ENCODE peak calls at places on chromosomes 11 and 22, in five cellular contexts. One of them, this sample, is unnamed.

GRCh38 chr11:118144301-118144701 is 8.3 kb downstream of the SCN4B start:
- DNase-seq in IMR-90: no peak
- DNase-seq in H9: no peak
- DNase-seq in neuronal stem cell: no peak
- DNase-seq in mesendoderm: no peak
- DNase-seq in this sample: no peak

GRCh38 chr11:102846292-102846691 is 2.9 kb upstream of the MMP3 start:
- DNase-seq in neuronal stem cell: no peak
- DNase-seq in H9: no peak
- DNase-seq in IMR-90: peak; percentile 16
- DNase-seq in mesendoderm: no peak
- DNase-seq in this sample: peak; percentile 33

GRCh38 chr22:49863936-49864335 is 10.3 kb downstream of the ZBED4 start:
- DNase-seq in H9: no peak
- DNase-seq in mesendoderm: no peak
- DNase-seq in neuronal stem cell: no peak
- DNase-seq in IMR-90: no peak
- DNase-seq in this sample: no peak

GRCh38 chr11:128926437-128927107 is 16.1 kb downstream of the TP53AIP1 start:
- DNase-seq in neuronal stem cell: no peak
- DNase-seq in IMR-90: no peak
- DNase-seq in mesendoderm: no peak
- DNase-seq in H9: no peak
- DNase-seq in this sample: no peak

GRCh38 chr11:61536676-61537270 is 28.2 kb downstream of the LRRC10B start:
- DNase-seq in neuronal stem cell: no peak
- DNase-seq in mesendoderm: peak; percentile 35
- DNase-seq in H9: no peak
- DNase-seq in IMR-90: no peak
- DNase-seq in this sample: peak; percentile 16

GRCh38 chr11:5225480-5225871 is 1.4 kb downstream of the HBB start:
- DNase-seq in mesendoderm: no peak
- DNase-seq in H9: no peak
- DNase-seq in neuronal stem cell: no peak
- DNase-seq in IMR-90: no peak
- DNase-seq in this sample: no peak

GRCh38 chr11:82802710-82803109 is 69.0 kb upstream of the FAM181B start:
- DNase-seq in IMR-90: no peak
- DNase-seq in neuronal stem cell: no peak
- DNase-seq in mesendoderm: no peak
- DNase-seq in H9: no peak
- DNase-seq in this sample: no peak

GRCh38 chr11:134361661-134362060 is 29.9 kb downstream of the GLB1L2 start:
- DNase-seq in IMR-90: no peak
- DNase-seq in neuronal stem cell: no peak
- DNase-seq in mesendoderm: no peak
- DNase-seq in H9: no peak
- DNase-seq in this sample: no peak

GRCh38 chr11:118441770-118442169 is 5.5 kb downstream of the KMT2A start:
- DNase-seq in IMR-90: no peak
- DNase-seq in mesendoderm: no peak
- DNase-seq in neuronal stem cell: no peak
- DNase-seq in H9: no peak
- DNase-seq in this sample: no peak

GRCh38 chr22:44668190-44668885 is 33.7 kb upstream of the PRR5 start:
- DNase-seq in neuronal stem cell: peak; percentile 55
- DNase-seq in H9: peak; percentile 70
- DNase-seq in IMR-90: no peak
- DNase-seq in mesendoderm: no peak
- DNase-seq in this sample: no peak

GRCh38 chr11:134530826-134531225 is 118.8 kb upstream of the B3GAT1 start:
- DNase-seq in H9: peak; percentile 18
- DNase-seq in mesendoderm: no peak
- DNase-seq in neuronal stem cell: no peak
- DNase-seq in IMR-90: no peak
- DNase-seq in this sample: no peak

GRCh38 chr11:33307984-33308383 is 50.8 kb downstream of the HIPK3 start:
- DNase-seq in H9: no peak
- DNase-seq in neuronal stem cell: no peak
- DNase-seq in mesendoderm: no peak
- DNase-seq in IMR-90: no peak
- DNase-seq in this sample: no peak

GRCh38 chr11:114160884-114161283 is 101.4 kb downstream of the ZBTB16 start:
- DNase-seq in IMR-90: no peak
- DNase-seq in neuronal stem cell: no peak
- DNase-seq in H9: no peak
- DNase-seq in mesendoderm: no peak
- DNase-seq in this sample: no peak

GRCh38 chr11:134558258-134558835 is 146.3 kb upstream of the B3GAT1 start:
- DNase-seq in IMR-90: no peak
- DNase-seq in mesendoderm: no peak
- DNase-seq in H9: no peak
- DNase-seq in neuronal stem cell: no peak
- DNase-seq in this sample: no peak

GRCh38 chr11:18771266-18772035 is 20.1 kb downstream of the PTPN5 start:
- DNase-seq in mesendoderm: no peak
- DNase-seq in IMR-90: no peak
- DNase-seq in neuronal stem cell: no peak
- DNase-seq in H9: no peak
- DNase-seq in this sample: peak; percentile 14

GRCh38 chr11:118434123-118434552 is 2.2 kb upstream of the KMT2A start:
- DNase-seq in mesendoderm: no peak
- DNase-seq in H9: no peak
- DNase-seq in IMR-90: peak; percentile 48
- DNase-seq in neuronal stem cell: no peak
- DNase-seq in this sample: no peak

GRCh38 chr11:72393303-72393702 is 41.0 kb downstream of the CLPB start:
- DNase-seq in mesendoderm: no peak
- DNase-seq in H9: no peak
- DNase-seq in IMR-90: no peak
- DNase-seq in neuronal stem cell: no peak
- DNase-seq in this sample: no peak

GRCh38 chr11:43518407-43519165 is 159.9 kb downstream of the TTC17 start:
- DNase-seq in neuronal stem cell: no peak
- DNase-seq in H9: no peak
- DNase-seq in mesendoderm: no peak
- DNase-seq in IMR-90: peak; percentile 34
- DNase-seq in this sample: no peak

GRCh38 chr11:112113539-112114457 is 27.1 kb downstream of the SDHD start:
- DNase-seq in H9: no peak
- DNase-seq in IMR-90: peak; percentile 69
- DNase-seq in neuronal stem cell: peak; percentile 15
- DNase-seq in mesendoderm: peak; percentile 76
- DNase-seq in this sample: peak; percentile 73

GRCh38 chr11:65870706-65871681 is 1.6 kb downstream of the EFEMP2 start:
- DNase-seq in neuronal stem cell: no peak
- DNase-seq in H9: no peak
- DNase-seq in mesendoderm: no peak
- DNase-seq in IMR-90: no peak
- DNase-seq in this sample: no peak

GRCh38 chr11:123033895-123034294 is 28.0 kb downstream of the HSPA8 start:
- DNase-seq in H9: peak; percentile 39
- DNase-seq in IMR-90: no peak
- DNase-seq in neuronal stem cell: no peak
- DNase-seq in mesendoderm: no peak
- DNase-seq in this sample: peak; percentile 22

GRCh38 chr11:128336203-128336602 is 251.2 kb downstream of the ETS1 start:
- DNase-seq in mesendoderm: peak; percentile 27
- DNase-seq in H9: no peak
- DNase-seq in neuronal stem cell: no peak
- DNase-seq in IMR-90: peak; percentile 82
- DNase-seq in this sample: peak; percentile 49

GRCh38 chr22:50415426-50415825 is 59.4 kb downstream of the SBF1 start:
- DNase-seq in mesendoderm: no peak
- DNase-seq in IMR-90: no peak
- DNase-seq in neuronal stem cell: no peak
- DNase-seq in H9: no peak
- DNase-seq in this sample: no peak

GRCh38 chr22:37496651-37497599 is 10.7 kb upstream of the MFNG start:
- DNase-seq in mesendoderm: peak; percentile 61
- DNase-seq in IMR-90: peak; percentile 93
- DNase-seq in H9: peak; percentile 61
- DNase-seq in neuronal stem cell: no peak
- DNase-seq in this sample: no peak

GRCh38 chr11:12221136-12221535 is 110.7 kb downstream of the MICAL2 start:
- DNase-seq in H9: no peak
- DNase-seq in IMR-90: no peak
- DNase-seq in neuronal stem cell: no peak
- DNase-seq in mesendoderm: no peak
- DNase-seq in this sample: no peak

GRCh38 chr11:122803306-122803705 is 35.0 kb upstream of the CRTAM start:
- DNase-seq in neuronal stem cell: no peak
- DNase-seq in IMR-90: peak; percentile 79
- DNase-seq in H9: no peak
- DNase-seq in mesendoderm: peak; percentile 74
- DNase-seq in this sample: peak; percentile 87

GRCh38 chr11:27282141-27282590 is 80.8 kb downstream of the CCDC34 start:
- DNase-seq in IMR-90: peak; percentile 90
- DNase-seq in mesendoderm: no peak
- DNase-seq in neuronal stem cell: no peak
- DNase-seq in H9: no peak
- DNase-seq in this sample: no peak

GRCh38 chr22:31084811-31085492 is 3.8 kb downstream of the SMTN start:
- DNase-seq in mesendoderm: peak; percentile 93
- DNase-seq in neuronal stem cell: peak; percentile 61
- DNase-seq in H9: peak; percentile 89
- DNase-seq in IMR-90: peak; percentile 75
- DNase-seq in this sample: peak; percentile 66

GRCh38 chr11:27694992-27695391 is 5.3 kb downstream of the BDNF start:
- DNase-seq in IMR-90: no peak
- DNase-seq in H9: no peak
- DNase-seq in mesendoderm: no peak
- DNase-seq in neuronal stem cell: no peak
- DNase-seq in this sample: peak; percentile 48

GRCh38 chr11:86484164-86484794 is 109.6 kb downstream of the CCDC81 start:
- DNase-seq in H9: no peak
- DNase-seq in IMR-90: peak; percentile 100
- DNase-seq in neuronal stem cell: no peak
- DNase-seq in mesendoderm: no peak
- DNase-seq in this sample: no peak

GRCh38 chr11:33778682-33779081 is 4.4 kb upstream of the FBXO3 start:
- DNase-seq in H9: no peak
- DNase-seq in neuronal stem cell: no peak
- DNase-seq in mesendoderm: peak; percentile 25
- DNase-seq in IMR-90: peak; percentile 83
- DNase-seq in this sample: no peak

GRCh38 chr11:129102225-129102624 is 89.9 kb downstream of the ARHGAP32 start:
- DNase-seq in neuronal stem cell: no peak
- DNase-seq in H9: no peak
- DNase-seq in mesendoderm: no peak
- DNase-seq in IMR-90: no peak
- DNase-seq in this sample: no peak

GRCh38 chr11:110907629-110908028 is 195.4 kb upstream of the ARHGAP20 start:
- DNase-seq in mesendoderm: no peak
- DNase-seq in neuronal stem cell: no peak
- DNase-seq in IMR-90: peak; percentile 98
- DNase-seq in H9: no peak
- DNase-seq in this sample: peak; percentile 3

GRCh38 chr11:613369-613968 is 2.3 kb downstream of the IRF7 start:
- DNase-seq in IMR-90: no peak
- DNase-seq in neuronal stem cell: peak; percentile 63
- DNase-seq in H9: peak; percentile 90
- DNase-seq in mesendoderm: peak; percentile 85
- DNase-seq in this sample: peak; percentile 80
- H3K9ac ChIP-seq in IMR-90: no peak overlapping the region
- H3K9ac ChIP-seq in neuronal stem cell: no peak overlapping the region
- H3K9ac ChIP-seq in H9: no peak overlapping the region
- H3K9ac ChIP-seq in mesendoderm: no peak overlapping the region
- H3K9ac ChIP-seq in this sample: no peak overlapping the region

GRCh38 chr11:235180-235997 is 753 bp downstream of the SIRT3 start:
- DNase-seq in IMR-90: peak; percentile 32
- DNase-seq in H9: no peak
- DNase-seq in mesendoderm: no peak
- DNase-seq in neuronal stem cell: no peak
- DNase-seq in this sample: no peak
- H4K8ac ChIP-seq in IMR-90: peak overlapping the region; percentile 91
- H4K8ac ChIP-seq in H9: no peak overlapping the region
- H4K8ac ChIP-seq in mesendoderm: no peak overlapping the region
- H4K8ac ChIP-seq in neuronal stem cell: no peak overlapping the region
- H4K8ac ChIP-seq in this sample: peak overlapping the region; percentile 98

GRCh38 chr22:20178922-20179227 is 28.0 kb upstream of the CCDC188 start:
- DNase-seq in IMR-90: no peak
- DNase-seq in mesendoderm: no peak
- DNase-seq in neuronal stem cell: no peak
- DNase-seq in H9: no peak
- DNase-seq in this sample: no peak

GRCh38 chr22:20177217-20177911 is 26.5 kb upstream of the CCDC188 start:
- DNase-seq in neuronal stem cell: no peak
- DNase-seq in H9: no peak
- DNase-seq in mesendoderm: no peak
- DNase-seq in IMR-90: no peak
- DNase-seq in this sample: no peak

GRCh38 chr22:20179455-20180244 is 28.8 kb upstream of the CCDC188 start:
- DNase-seq in neuronal stem cell: no peak
- DNase-seq in H9: no peak
- DNase-seq in IMR-90: no peak
- DNase-seq in mesendoderm: no peak
- DNase-seq in this sample: no peak

GRCh38 chr22:20176421-20177060 is 25.7 kb upstream of the CCDC188 start:
- DNase-seq in neuronal stem cell: no peak
- DNase-seq in mesendoderm: no peak
- DNase-seq in IMR-90: no peak
- DNase-seq in H9: no peak
- DNase-seq in this sample: no peak

GRCh38 chr22:20178075-20178921 is 27.4 kb upstream of the CCDC188 start:
- DNase-seq in IMR-90: no peak
- DNase-seq in mesendoderm: no peak
- DNase-seq in neuronal stem cell: no peak
- DNase-seq in H9: no peak
- DNase-seq in this sample: no peak
- H3K9ac ChIP-seq in IMR-90: no peak overlapping the region
- H3K9ac ChIP-seq in mesendoderm: no peak overlapping the region
- H3K9ac ChIP-seq in neuronal stem cell: peak overlapping the region; percentile 44
- H3K9ac ChIP-seq in H9: no peak overlapping the region
- H3K9ac ChIP-seq in this sample: no peak overlapping the region

DNA sequence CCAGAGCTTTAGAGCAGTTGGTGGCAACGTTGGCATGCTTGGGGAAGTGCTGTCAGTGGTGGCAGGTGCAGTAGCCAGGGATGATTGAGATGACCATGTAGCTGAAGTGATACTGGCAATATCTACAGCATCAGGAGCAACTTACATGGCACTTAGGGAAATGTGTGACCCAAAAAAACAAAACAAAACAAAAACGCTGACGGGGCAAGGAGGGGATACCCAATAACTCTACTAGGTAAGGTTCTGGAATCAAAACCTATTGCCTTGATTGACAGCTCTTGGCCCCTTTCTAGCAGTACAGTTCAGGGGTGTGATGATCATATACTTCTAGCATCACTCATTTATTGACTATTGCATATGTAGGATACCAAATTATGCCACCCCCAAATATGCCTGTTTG is 312.6 kb downstream of the AASDHPPT start:
- DNase-seq in neuronal stem cell: no peak
- DNase-seq in IMR-90: no peak
- DNase-seq in H9: no peak
- DNase-seq in mesendoderm: no peak
- DNase-seq in this sample: no peak
- H4K8ac ChIP-seq in neuronal stem cell: no peak overlapping the region
- H4K8ac ChIP-seq in IMR-90: peak overlapping the region; percentile 60
- H4K8ac ChIP-seq in H9: no peak overlapping the region
- H4K8ac ChIP-seq in mesendoderm: no peak overlapping the region
- H4K8ac ChIP-seq in this sample: peak overlapping the region; percentile 32

This sample was measured in trophoblast cell.